ENCODE peak calls at places on chromosomes 6 and 20, in ten cellular contexts. L is glutamatergic neuron; D is psoas muscle; G is ACHN; N is RWPE1; S is aorta; B is HFF-Myc; X is ureter; F is activated CD4-positive, alpha-beta memory T cell treated with anti-CD3 and anti-CD28 coated beads, Interleukin-2, amount 10 ng/mL, durations not matched to agents 7 days and 5 days; M is MV-4-11. C is an unnamed sample.

GRCh38 chr6:33095681-33096080 is 19.9 kb downstream of the HLA-DPB1 start:
- DNase-seq in S (no peak), N (no peak), G (no peak), L (no peak), D (no peak), B (no peak), F (no peak), M (no peak), X (no peak), C (no peak)

GRCh38 chr20:44211177-44212039 is 837 bp upstream of the OSER1 start:
- DNase-seq in X (no peak), G (no peak), N (no peak), B (no peak), S (no peak), D (no peak), L (no peak), F (no peak), M (no peak), C (no peak)

GRCh38 chr6:11971154-11971553 is 41.0 kb upstream of the HIVEP1 start:
- DNase-seq in M (no peak), F (no peak), G (no peak), B (peak; percentile 43), S (no peak), X (no peak), N (no peak), D (no peak), L (no peak), C (peak; percentile 73)

GRCh38 chr6:26439151-26439550 is 1.2 kb upstream of the BTN3A3 start:
- DNase-seq in X (no peak), D (no peak), M (no peak), N (no peak), L (no peak), S (no peak), B (no peak), G (no peak), F (no peak), C (no peak)

GRCh38 chr20:56987992-56988391 is 278.4 kb downstream of the BMP7 start:
- DNase-seq in D (no peak), B (no peak), F (no peak), S (peak; percentile 48), G (no peak), L (no peak), N (no peak), M (no peak), X (no peak), C (no peak)

GRCh38 chr6:53151676-53152075 is 3.0 kb upstream of the GCM1 start:
- DNase-seq in S (no peak), N (no peak), X (no peak), B (no peak), G (peak; percentile 10), M (no peak), D (no peak), L (no peak), F (no peak), C (no peak)

GRCh38 chr6:148431840-148432239 is 89.2 kb downstream of the SASH1 start:
- DNase-seq in N (no peak), L (no peak), S (no peak), X (no peak), D (no peak), M (no peak), G (no peak), B (no peak), F (no peak), C (no peak)

GRCh38 chr6:57822896-57823358 is 505.5 kb downstream of the PRIM2 start:
- DNase-seq in M (no peak), D (no peak), S (no peak), B (peak; percentile 72), L (no peak), N (no peak), F (no peak), X (no peak), G (no peak), C (no peak)

GRCh38 chr20:11003341-11003740 is 329.5 kb upstream of the JAG1 start:
- DNase-seq in M (no peak), L (no peak), B (no peak), X (no peak), G (no peak), S (no peak), D (no peak), N (no peak), F (no peak), C (no peak)

GRCh38 chr20:22800161-22800560 is 215.8 kb upstream of the FOXA2 start:
- DNase-seq in M (no peak), G (no peak), S (peak; percentile 24), B (no peak), X (no peak), L (no peak), D (no peak), F (no peak), N (no peak), C (no peak)

GRCh38 chr6:132247381-132248159 is 153.7 kb downstream of the MOXD1 start:
- DNase-seq in D (no peak), B (no peak), X (no peak), G (no peak), N (no peak), M (no peak), S (no peak), L (no peak), F (no peak), C (no peak)